ENCODE peak calls at places on chromosomes 16 and 17, in five cellular contexts. O is naive thymus-derived CD4-positive, alpha-beta T cell; Z is heart right ventricle; T is mesenchymal stem cell; V is uterus. R is an unnamed sample.

GRCh38 chr17:28570716-28571254 is 539 bp downstream of the PIGS start:
- DNase-seq in O (peak; percentile 53), Z (no peak), V (no peak), T (peak; percentile 47), R (peak; percentile 50)

GRCh38 chr17:17681744-17682292 is 560 bp downstream of the RAI1 start:
- DNase-seq in Z (peak; percentile 60), V (peak; percentile 55), O (peak; percentile 50), T (no peak), R (peak; percentile 53)

GRCh38 chr17:35510031-35510430 is 27.4 kb downstream of the SLFN12L start:
- DNase-seq in T (no peak), O (no peak), V (no peak), Z (no peak), R (no peak)

GRCh38 chr16:75262104-75262799 is 10.8 kb upstream of the BCAR1 start:
- DNase-seq in O (no peak), V (peak; percentile 63), Z (peak; percentile 24), T (no peak), R (no peak)

GRCh38 chr16:3776316-3776715 is 59.0 kb upstream of the TRAP1 start:
- DNase-seq in Z (no peak), V (no peak), O (no peak), T (no peak), R (no peak)

GRCh38 chr16:57700801-57701551 is 6.4 kb downstream of the DRC7 start:
- DNase-seq in Z (no peak), V (no peak), T (no peak), O (no peak), R (no peak)

GRCh38 chr16:29857133-29857760 is 5.8 kb downstream of the CDIPT start:
- DNase-seq in V (no peak), T (peak; percentile 63), Z (no peak), O (no peak), R (no peak)

GRCh38 chr17:75344664-75345063 is 55.4 kb upstream of the SLC25A19 start:
- DNase-seq in T (no peak), V (no peak), O (no peak), Z (no peak), R (peak; percentile 48)

GRCh38 chr16:2331932-2332267 is 8.6 kb downstream of the ABCA3 start:
- DNase-seq in Z (no peak), T (no peak), V (no peak), O (no peak), R (no peak)

GRCh38 chr16:15891508-15891907 is 3.1 kb upstream of the CEP20 start:
- DNase-seq in O (no peak), Z (no peak), V (no peak), T (no peak), R (no peak)

GRCh38 chr16:56632160-56632847 is at the start of gene MT1M:
- DNase-seq in O (no peak), T (peak; percentile 30), V (peak; percentile 58), Z (no peak), R (no peak)

GRCh38 chr17:2683912-2684311 is 27.7 kb downstream of the CLUH start:
- DNase-seq in V (no peak), O (no peak), T (no peak), Z (no peak), R (no peak)

GRCh38 chr17:15659663-15660062 is 24.4 kb downstream of the TRIM16 start:
- DNase-seq in T (no peak), V (no peak), O (no peak), Z (peak; percentile 45), R (no peak)

GRCh38 chr16:79740153-79740720 is 139.7 kb upstream of the MAF start:
- DNase-seq in Z (no peak), O (no peak), T (no peak), V (no peak), R (no peak)

GRCh38 chr17:6471531-6472465 is 27.5 kb downstream of the PIMREG start:
- DNase-seq in T (peak; percentile 61), V (no peak), O (no peak), Z (no peak), R (no peak)

GRCh38 chr17:48030531-48030930 is 7.1 kb downstream of the COPZ2 start:
- DNase-seq in O (no peak), V (no peak), T (no peak), Z (peak; percentile 44), R (no peak)

GRCh38 chr16:7342598-7342997 is 10.0 kb downstream of the RBFOX1 start:
- DNase-seq in T (no peak), O (no peak), V (no peak), Z (no peak), R (no peak)

GRCh38 chr17:37605813-37606505 is 3.3 kb downstream of the SYNRG start:
- DNase-seq in T (no peak), O (peak; percentile 62), V (no peak), Z (no peak), R (peak; percentile 70)

GRCh38 chr17:3542410-3543088 is 15.1 kb downstream of the TRPV3 start:
- DNase-seq in Z (no peak), O (no peak), T (no peak), V (no peak), R (no peak)

GRCh38 chr16:2210386-2211365 is at the start of gene BRICD5:
- DNase-seq in O (no peak), T (no peak), Z (no peak), V (no peak), R (no peak)

GRCh38 chr17:38746004-38746892 is 1.9 kb downstream of the PCGF2 start:
- DNase-seq in O (no peak), T (no peak), Z (no peak), V (no peak), R (no peak)

GRCh38 chr17:61247438-61247837 is 152.2 kb upstream of the TBX2 start:
- DNase-seq in V (no peak), Z (peak; percentile 38), O (no peak), T (peak; percentile 64), R (no peak)

GRCh38 chr16:57115504-57116182 is 23.3 kb downstream of the CPNE2 start:
- DNase-seq in V (peak; percentile 53), T (no peak), O (no peak), Z (peak; percentile 80), R (no peak)

GRCh38 chr16:48408688-48409087 is 23.5 kb upstream of the SIAH1 start:
- DNase-seq in T (peak; percentile 73), O (no peak), V (no peak), Z (peak; percentile 33), R (no peak)

GRCh38 chr16:85357323-85357722 is 245.1 kb upstream of the CIBAR2 start:
- DNase-seq in Z (no peak), T (no peak), O (no peak), V (no peak), R (no peak)

GRCh38 chr17:74076446-74076845 is 127.0 kb upstream of the RPL38 start:
- DNase-seq in T (no peak), O (no peak), Z (no peak), V (no peak), R (no peak)

GRCh38 chr17:74077231-74077630 is 126.2 kb upstream of the RPL38 start:
- DNase-seq in Z (no peak), V (no peak), O (no peak), T (no peak), R (no peak)

GRCh38 chr17:74071280-74071679 is 132.2 kb upstream of the RPL38 start:
- DNase-seq in V (no peak), T (no peak), Z (no peak), O (no peak), R (no peak)

GRCh38 chr17:74070374-74070773 is 133.1 kb upstream of the RPL38 start:
- DNase-seq in O (no peak), Z (no peak), V (no peak), T (no peak), R (no peak)

DNA sequence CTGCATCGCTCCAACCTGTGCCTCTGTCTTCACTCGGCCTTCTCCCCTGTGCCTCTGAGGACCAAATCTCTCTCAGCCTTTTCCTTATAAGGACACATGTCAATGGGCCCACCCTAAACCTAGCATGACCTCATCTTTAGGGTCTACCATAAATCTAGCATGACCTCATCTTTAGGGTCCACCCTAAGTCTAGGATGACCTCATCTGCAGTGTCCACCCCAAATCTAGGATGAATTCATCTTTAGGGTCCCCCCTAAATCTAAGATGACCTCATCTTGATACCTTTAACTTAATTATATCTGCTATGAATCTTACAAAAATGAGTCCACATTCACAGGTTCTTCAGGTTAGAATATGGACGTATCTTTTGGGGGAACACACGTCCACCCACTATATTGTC is 131.1 kb upstream of the RPL38 start:
- DNase-seq in V (no peak), T (no peak), O (no peak), Z (no peak), R (no peak)
- H3K4me1 ChIP-seq in V (no peaks in the 10 kb centered on the region), T (no peaks in the 10 kb centered on the region), O (no peaks in the 10 kb centered on the region), Z (no peaks in the 10 kb centered on the region), R (no peaks in the 10 kb centered on the region)

DNA sequence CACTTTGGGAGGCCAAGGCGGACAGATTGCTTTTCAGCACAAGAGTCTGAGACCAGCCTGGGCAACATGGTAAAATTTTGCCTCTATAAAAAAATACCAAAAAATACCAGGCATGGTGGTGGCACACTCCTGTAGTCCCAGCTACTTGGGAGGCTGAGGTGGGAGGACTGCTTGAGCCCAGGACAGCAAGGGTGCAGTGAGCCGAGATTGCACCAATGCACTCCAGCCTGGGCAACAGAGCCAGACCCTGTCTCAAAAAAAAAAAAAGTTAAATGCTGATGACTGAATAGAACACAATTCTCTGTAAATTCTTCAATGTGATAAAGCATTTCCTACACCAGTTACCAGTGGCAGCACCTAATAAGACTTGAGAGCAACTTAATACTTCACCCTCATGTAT is 65.7 kb downstream of the KANSL1 start:
- DNase-seq in V (no peak), Z (no peak), O (no peak), T (no peak), R (no peak)
- H3K4me1 ChIP-seq in V (peaks cover 11% of the 10 kb centered on the region), Z (peaks cover 96% of the 10 kb centered on the region), O (peaks cover 63% of the 10 kb centered on the region), T (peaks cover 4% of the 10 kb centered on the region), R (peaks cover 95% of the 10 kb centered on the region)

GRCh38 chr17:41786227-41787020 is at the start of gene JUP:
- DNase-seq in T (peak; percentile 100), Z (peak; percentile 100), O (peak; percentile 91), V (peak; percentile 100), R (peak; percentile 86)
- H3K4me1 ChIP-seq in T (peaks cover 20% of the 10 kb centered on the region), Z (peaks cover 48% of the 10 kb centered on the region), O (no peaks in the 10 kb centered on the region), V (no peaks in the 10 kb centered on the region), R (peaks cover 18% of the 10 kb centered on the region)

DNA sequence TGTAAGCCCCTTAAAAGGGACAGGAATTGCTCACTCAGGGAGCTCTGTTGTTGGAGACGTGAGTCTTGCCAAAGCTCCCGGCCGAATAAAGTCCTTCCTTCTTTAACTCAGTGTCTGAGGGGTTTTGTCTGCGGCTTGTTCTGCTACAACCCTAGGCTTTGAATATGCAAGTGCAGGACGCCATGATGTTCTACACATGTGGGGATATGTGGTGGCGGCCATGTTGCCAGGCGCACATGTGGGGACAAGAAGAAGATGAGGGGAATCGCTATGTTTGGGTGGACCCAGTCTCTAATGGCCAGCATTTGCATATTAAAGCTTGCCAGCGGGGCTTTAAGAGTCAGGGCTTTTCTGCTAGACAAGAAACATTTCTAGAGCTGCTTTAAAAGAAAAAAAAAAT is 96.8 kb upstream of the CA10 start:
- DNase-seq in T (no peak), V (no peak), O (no peak), Z (no peak), R (no peak)
- H3K4me1 ChIP-seq in T (no peaks in the 10 kb centered on the region), V (no peaks in the 10 kb centered on the region), O (no peaks in the 10 kb centered on the region), Z (no peaks in the 10 kb centered on the region), R (no peaks in the 10 kb centered on the region)

R was measured in CD4-positive, alpha-beta memory T cell.